ENCODE peak calls at places on chromosomes 1 and 21, in ten cellular contexts. H is thoracic aorta; K is left ventricle myocardium inferior; F is CD4-positive, CD25-positive, alpha-beta regulatory T cell; C is prostate gland; X is adipocyte; V is CD8-positive, alpha-beta T cell; N is aorta; T is psoas muscle; R is transverse colon. D is an unnamed sample.
A peak's percentile ranks its signal among the peaks of the same experiment; 100 is the strongest.

GRCh38 chr1:152110860-152111514 is 4.3 kb downstream of the TCHH start:
- DNase-seq in N (no peak), C (no peak), V (no peak), X (peak; percentile 58), T (peak; percentile 21), R (no peak), H (no peak), K (peak; percentile 17), F (peak; percentile 11), D (no peak)

GRCh38 chr1:156697481-156697880 is 7.9 kb downstream of the CRABP2 start:
- DNase-seq in F (no peak), R (no peak), V (no peak), N (no peak), H (no peak), X (no peak), T (no peak), K (no peak), C (no peak), D (no peak)

GRCh38 chr1:1436634-1437032 is 1.1 kb downstream of the VWA1 start:
- DNase-seq in N (peak; percentile 37), T (no peak), H (no peak), K (no peak), R (no peak), F (no peak), V (no peak), X (no peak), C (no peak), D (no peak)

GRCh38 chr1:56105397-56105796 is 474.0 kb downstream of the PLPP3 start:
- DNase-seq in R (no peak), T (no peak), H (no peak), F (no peak), X (no peak), C (no peak), N (no peak), K (no peak), V (no peak), D (no peak)

GRCh38 chr1:18956189-18957135 is at the start of gene IFFO2:
- DNase-seq in R (peak; percentile 99), X (peak; percentile 99), H (peak; percentile 91), T (peak; percentile 98), F (peak; percentile 97), V (peak; percentile 99), K (peak; percentile 98), C (peak; percentile 98), N (peak; percentile 100), D (peak; percentile 50)

GRCh38 chr1:186202174-186202843 is 172.7 kb downstream of the TPR start:
- DNase-seq in K (peak; percentile 18), T (peak; percentile 58), N (no peak), H (peak; percentile 6), R (no peak), F (no peak), X (no peak), V (no peak), C (no peak), D (no peak)

GRCh38 chr1:220151454-220151853 is 57.5 kb downstream of the IARS2 start:
- DNase-seq in C (no peak), X (peak; percentile 23), T (no peak), R (no peak), K (peak; percentile 36), N (no peak), F (no peak), H (no peak), V (no peak), D (no peak)

GRCh38 chr1:178645826-178646200 is 79.2 kb upstream of the RALGPS2 start:
- DNase-seq in K (no peak), X (peak; percentile 48), H (no peak), N (no peak), C (no peak), F (no peak), R (no peak), V (no peak), T (no peak), D (peak; percentile 70)

GRCh38 chr1:224488806-224489584 is 54.4 kb upstream of the WDR26 start:
- DNase-seq in N (no peak), R (no peak), F (no peak), H (no peak), T (no peak), C (no peak), V (no peak), X (no peak), K (no peak), D (no peak)

GRCh38 chr1:29504266-29504665 is 267.9 kb downstream of the PTPRU start:
- DNase-seq in K (no peak), V (no peak), N (no peak), X (peak; percentile 83), T (no peak), H (no peak), F (no peak), C (no peak), R (no peak), D (no peak)

GRCh38 chr1:17828991-17829390 is 73.9 kb downstream of the ACTL8 start:
- DNase-seq in T (no peak), V (no peak), C (no peak), X (no peak), N (no peak), F (no peak), K (no peak), H (no peak), R (no peak), D (no peak)

GRCh38 chr1:66758247-66758755 is 6.0 kb downstream of the DYNLT5 start:
- DNase-seq in F (no peak), R (no peak), T (no peak), H (no peak), K (no peak), X (no peak), V (no peak), N (no peak), C (no peak), D (no peak)

GRCh38 chr1:94156226-94156625 is 35.3 kb upstream of the ABCA4 start:
- DNase-seq in T (no peak), K (no peak), R (no peak), N (no peak), H (no peak), C (no peak), X (peak; percentile 48), V (no peak), F (no peak), D (peak; percentile 48)

GRCh38 chr1:161171191-161171590 is 5.0 kb downstream of the PPOX start:
- DNase-seq in K (no peak), C (no peak), H (no peak), R (no peak), V (no peak), F (no peak), X (no peak), T (no peak), N (peak; percentile 20), D (no peak)
- H3K36me3 ChIP-seq in K (peaks cover 69% of the 10 kb centered on the region), C (no peaks in the 10 kb centered on the region), H (peaks cover 34% of the 10 kb centered on the region), R (no peaks in the 10 kb centered on the region), V (peaks cover 52% of the 10 kb centered on the region), F (peaks cover 58% of the 10 kb centered on the region), X (peaks cover 55% of the 10 kb centered on the region), T (peaks cover 6% of the 10 kb centered on the region), N (no peaks in the 10 kb centered on the region), D (peaks cover 20% of the 10 kb centered on the region)

GRCh38 chr1:230139741-230140140 is 72.7 kb downstream of the GALNT2 start:
- DNase-seq in F (no peak), T (no peak), V (no peak), C (no peak), K (no peak), H (no peak), R (no peak), X (no peak), N (no peak), D (no peak)

GRCh38 chr1:230139306-230139705 is 72.3 kb downstream of the GALNT2 start:
- DNase-seq in R (no peak), H (no peak), K (no peak), T (no peak), C (no peak), F (no peak), X (no peak), N (no peak), V (no peak), D (no peak)

GRCh38 chr1:230140221-230141001 is 73.4 kb downstream of the GALNT2 start:
- DNase-seq in H (no peak), C (no peak), X (no peak), K (no peak), T (peak; percentile 37), N (peak; percentile 61), V (no peak), R (peak; percentile 67), F (no peak), D (no peak)

GRCh38 chr1:230137328-230137815 is 70.3 kb downstream of the GALNT2 start:
- DNase-seq in X (no peak), F (no peak), V (no peak), T (no peak), H (no peak), N (no peak), C (no peak), R (no peak), K (no peak), D (no peak)

DNA sequence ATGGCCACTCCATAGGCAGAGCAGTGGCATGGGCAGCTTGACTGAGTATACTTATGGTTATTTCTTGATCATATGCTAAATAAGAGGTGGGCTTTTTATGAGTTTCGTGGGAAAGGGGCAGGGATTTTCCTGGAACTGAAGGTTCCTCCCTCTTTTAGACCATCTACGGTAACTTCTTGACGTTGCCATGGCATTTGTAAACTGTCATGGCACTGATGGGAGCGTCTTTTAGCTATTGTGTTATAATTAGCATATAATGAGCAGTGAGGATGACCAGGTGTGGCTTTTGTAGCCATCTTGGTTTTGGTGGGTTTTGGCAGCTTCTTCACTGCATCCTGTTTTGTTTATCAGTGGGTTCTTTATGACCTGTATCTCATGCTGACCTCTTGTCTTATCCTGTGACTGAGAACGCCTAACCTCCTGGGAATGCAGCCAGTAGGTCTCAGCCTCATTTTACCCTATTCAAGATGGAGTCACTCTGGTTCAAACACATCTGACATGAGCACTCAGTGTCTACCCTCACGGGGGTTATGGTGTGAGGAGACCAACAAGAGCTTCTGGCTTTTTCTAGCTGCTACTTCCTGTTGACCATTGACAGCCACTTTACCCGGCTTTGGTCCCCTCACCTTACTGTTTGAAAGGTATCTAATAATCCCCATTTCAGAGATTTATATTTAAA is 71.7 kb downstream of the GALNT2 start:
- DNase-seq in X (no peak), V (no peak), C (no peak), R (no peak), H (no peak), K (no peak), N (no peak), F (no peak), T (no peak), D (no peak)
- H3K36me3 ChIP-seq in X (peaks cover 5% of the 10 kb centered on the region), V (no peaks in the 10 kb centered on the region), C (no peaks in the 10 kb centered on the region), R (no peaks in the 10 kb centered on the region), H (no peaks in the 10 kb centered on the region), K (no peaks in the 10 kb centered on the region), N (no peaks in the 10 kb centered on the region), F (no peaks in the 10 kb centered on the region), T (no peaks in the 10 kb centered on the region), D (no peaks in the 10 kb centered on the region)

GRCh38 chr21:32311621-32312020 is 13.0 kb downstream of the MRAP start:
- DNase-seq in C (no peak), T (no peak), X (no peak), N (no peak), F (no peak), K (no peak), V (no peak), R (no peak), H (no peak), D (no peak)
- H3K36me3 ChIP-seq in C (no peaks in the 10 kb centered on the region), T (peaks cover 4% of the 10 kb centered on the region), X (peaks cover 83% of the 10 kb centered on the region), N (peaks cover 8% of the 10 kb centered on the region), F (peaks cover 32% of the 10 kb centered on the region), K (peaks cover 43% of the 10 kb centered on the region), V (peaks cover 20% of the 10 kb centered on the region), R (no peaks in the 10 kb centered on the region), H (peaks cover 32% of the 10 kb centered on the region), D (peaks cover 14% of the 10 kb centered on the region)

DNA sequence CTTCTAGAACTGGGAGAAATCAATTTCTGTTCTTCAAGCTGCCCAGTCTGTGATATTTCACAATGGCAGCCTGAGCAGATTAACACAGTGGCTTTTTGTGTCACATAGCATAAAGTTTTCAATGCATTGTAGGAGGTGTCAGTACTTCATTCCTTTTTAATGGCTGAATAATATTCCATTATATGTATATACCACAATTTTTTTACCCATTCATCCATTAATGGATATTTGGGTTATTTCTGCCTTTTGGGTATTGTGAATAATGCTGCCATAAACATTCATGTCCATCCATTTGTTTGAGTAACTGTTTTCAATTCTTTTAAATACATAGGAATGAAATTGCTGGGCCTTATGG is 191.5 kb downstream of the SETD4 start:
- DNase-seq in R (no peak), N (no peak), K (no peak), V (no peak), C (no peak), F (no peak), T (no peak), H (no peak), X (no peak), D (no peak)
- H3K36me3 ChIP-seq in R (no peaks in the 10 kb centered on the region), N (no peaks in the 10 kb centered on the region), K (no peaks in the 10 kb centered on the region), V (no peaks in the 10 kb centered on the region), C (no peaks in the 10 kb centered on the region), F (no peaks in the 10 kb centered on the region), T (no peaks in the 10 kb centered on the region), H (no peaks in the 10 kb centered on the region), X (no peaks in the 10 kb centered on the region), D (no peaks in the 10 kb centered on the region)